ENCODE peak calls at places on chromosomes 7 and 10, in five cellular contexts. K is GM23248, U is spleen, E is A673, Z is sigmoid colon. Q is an unnamed sample.

GRCh38 chr10:59099536-59099935 is 76.9 kb upstream of the PHYHIPL start:
- DNase-seq in K (peak; percentile 64), U (no peak), E (peak; percentile 40), Z (peak; percentile 66), Q (no peak)

GRCh38 chr7:67413670-67414069 is 417.0 kb downstream of the TYW1 start:
- DNase-seq in K (no peak), U (no peak), E (no peak), Z (no peak), Q (no peak)

GRCh38 chr7:28956608-28957063 is 1.5 kb downstream of the TRIL start:
- DNase-seq in K (peak; percentile 60), U (peak; percentile 86), E (peak; percentile 81), Z (peak; percentile 80), Q (no peak)

GRCh38 chr7:90401989-90402388 is 1.3 kb upstream of the CLDN12 start:
- DNase-seq in K (peak; percentile 64), U (no peak), E (peak; percentile 81), Z (no peak), Q (no peak)

GRCh38 chr10:36345770-36346169 is 703.7 kb upstream of the FZD8 start:
- DNase-seq in K (peak; percentile 64), U (no peak), E (no peak), Z (no peak), Q (no peak)

GRCh38 chr10:97498841-97499560 is at the start of gene UBTD1:
- DNase-seq in K (peak; percentile 79), U (no peak), E (peak; percentile 39), Z (peak; percentile 84), Q (no peak)

GRCh38 chr10:7819126-7819470 is 793 bp downstream of the TAF3 start:
- DNase-seq in K (peak; percentile 84), U (no peak), E (peak; percentile 48), Z (no peak), Q (no peak)

GRCh38 chr7:124086843-124087242 is 54.0 kb upstream of the TMEM229A start:
- DNase-seq in K (no peak), U (no peak), E (peak; percentile 27), Z (no peak), Q (no peak)

GRCh38 chr10:7887417-7887816 is 69.1 kb downstream of the TAF3 start:
- DNase-seq in K (no peak), U (no peak), E (no peak), Z (no peak), Q (no peak)

GRCh38 chr10:70145166-70145665 is 1.3 kb downstream of the TYSND1 start:
- DNase-seq in K (peak; percentile 56), U (no peak), E (no peak), Z (peak; percentile 78), Q (no peak)

DNA sequence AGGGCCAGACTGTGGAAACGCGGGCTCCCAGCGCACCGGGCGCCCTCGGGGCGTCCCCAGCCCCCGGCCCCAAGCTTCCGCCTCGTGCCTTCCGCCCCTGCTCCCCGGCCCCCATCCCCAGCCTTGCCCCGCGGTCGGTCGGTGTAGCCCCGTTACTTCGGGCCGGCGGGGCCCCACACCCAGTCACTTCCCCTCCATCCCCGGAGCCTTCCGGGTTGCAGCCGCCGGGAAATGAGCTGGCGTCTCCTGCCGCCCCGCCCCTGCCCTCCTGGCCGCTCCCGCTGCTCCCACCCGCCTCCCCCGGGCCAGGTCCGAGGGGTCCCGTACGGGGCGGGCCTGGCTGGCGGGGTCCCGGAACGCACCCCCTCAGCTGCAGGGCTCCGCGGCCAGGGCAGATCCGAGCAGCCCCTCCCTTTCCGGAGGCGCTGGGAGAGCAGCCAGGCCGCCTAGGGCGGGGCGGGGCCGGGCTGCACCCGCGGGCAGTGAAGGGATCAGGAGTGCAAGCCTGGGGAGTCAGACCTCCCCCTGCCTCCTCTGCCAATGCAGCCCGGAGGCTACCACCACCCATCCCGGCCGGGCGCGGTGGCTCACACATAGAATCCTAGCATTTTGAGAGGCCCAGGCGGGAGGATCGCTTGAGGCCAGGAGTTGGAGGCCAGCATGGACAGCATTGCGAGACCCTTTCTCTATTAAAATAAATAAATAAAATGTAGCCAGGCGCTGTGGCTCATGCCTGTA is 709 bp downstream of the ARPC1B start:
- DNase-seq in K (peak; percentile 87), U (peak; percentile 96), E (peak; percentile 55), Z (peak; percentile 88), Q (peak; percentile 69)
- H3K27ac ChIP-seq in K (peak overlapping the region; percentile 64), U (peak overlapping the region; percentile 89), E (peak overlapping the region; percentile 42), Z (peak overlapping the region; percentile 82), Q (peak overlapping the region; percentile 90)

GRCh38 chr7:98252655-98253054 is 623 bp upstream of the TECPR1 start:
- DNase-seq in K (peak; percentile 49), U (no peak), E (no peak), Z (no peak), Q (no peak)
- H3K27me3 ChIP-seq in K (no peaks in the 10 kb centered on the region), U (no peaks in the 10 kb centered on the region), E (no peaks in the 10 kb centered on the region), Z (no peaks in the 10 kb centered on the region), Q (no peaks in the 10 kb centered on the region)

GRCh38 chr10:104257235-104257634 is 2.5 kb downstream of the GSTO1 start:
- DNase-seq in K (no peak), U (no peak), E (no peak), Z (no peak), Q (no peak)
- H3K4me1 ChIP-seq in K (peaks cover 62% of the 10 kb centered on the region), U (peaks cover 36% of the 10 kb centered on the region), E (peaks cover 41% of the 10 kb centered on the region), Z (peaks cover 40% of the 10 kb centered on the region), Q (peaks cover 57% of the 10 kb centered on the region)

GRCh38 chr7:98137134-98137825 is 30.6 kb downstream of the LMTK2 start:
- DNase-seq in K (no peak), U (no peak), E (no peak), Z (no peak), Q (no peak)
- H3K27ac ChIP-seq in K (no peak overlapping the region), U (no peak overlapping the region), E (no peak overlapping the region), Z (no peak overlapping the region), Q (no peak overlapping the region)

GRCh38 chr7:102814025-102814471 is 65.2 kb downstream of the FAM185A start:
- DNase-seq in K (peak; percentile 81), U (no peak), E (no peak), Z (no peak), Q (no peak)
- H3K27me3 ChIP-seq in K (no peaks in the 10 kb centered on the region), U (no peaks in the 10 kb centered on the region), E (no peaks in the 10 kb centered on the region), Z (no peaks in the 10 kb centered on the region), Q (no peaks in the 10 kb centered on the region)

DNA sequence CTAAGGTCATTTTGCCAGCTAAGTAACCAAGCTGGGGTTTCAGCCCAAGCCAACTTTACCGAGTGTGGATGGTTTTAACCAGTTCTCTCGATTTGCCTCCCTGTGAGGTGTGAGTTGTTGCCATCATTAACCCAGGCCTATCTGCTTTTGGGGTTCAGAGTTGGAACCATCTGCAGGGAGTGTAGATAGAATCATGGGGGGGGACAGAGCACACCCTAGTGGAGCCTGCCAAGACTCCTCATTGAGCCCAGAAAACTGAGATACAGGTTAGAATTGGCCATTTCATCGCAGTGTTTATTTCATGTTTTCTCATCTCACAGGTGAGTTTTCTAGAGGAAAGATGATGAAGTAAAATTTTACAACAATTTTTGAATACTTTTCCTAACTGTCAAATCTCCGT is 133.6 kb downstream of the SDK1 start:
- DNase-seq in K (no peak), U (no peak), E (no peak), Z (no peak), Q (no peak)
- H3K4me1 ChIP-seq in K (no peaks in the 10 kb centered on the region), U (no peaks in the 10 kb centered on the region), E (peaks cover 37% of the 10 kb centered on the region), Z (no peaks in the 10 kb centered on the region), Q (no peaks in the 10 kb centered on the region)

GRCh38 chr7:131011976-131012375 is 278.0 kb upstream of the KLF14 start:
- DNase-seq in K (peak; percentile 91), U (no peak), E (peak; percentile 89), Z (no peak), Q (no peak)
- H3K27ac ChIP-seq in K (peak overlapping the region; percentile 99), U (peak overlapping the region; percentile 3), E (peak overlapping the region; percentile 95), Z (peak overlapping the region; percentile 39), Q (no peak overlapping the region)

GRCh38 chr7:46580756-46581155 is 659.7 kb upstream of the IGFBP3 start:
- DNase-seq in K (no peak), U (no peak), E (no peak), Z (no peak), Q (no peak)

GRCh38 chr7:46586406-46586805 is 665.3 kb upstream of the IGFBP3 start:
- DNase-seq in K (peak; percentile 13), U (no peak), E (no peak), Z (no peak), Q (no peak)

GRCh38 chr7:46589282-46589681 is 668.2 kb upstream of the IGFBP3 start:
- DNase-seq in K (no peak), U (no peak), E (no peak), Z (no peak), Q (no peak)

GRCh38 chr7:46581276-46581675 is 660.2 kb upstream of the IGFBP3 start:
- DNase-seq in K (no peak), U (no peak), E (peak; percentile 13), Z (no peak), Q (no peak)

DNA sequence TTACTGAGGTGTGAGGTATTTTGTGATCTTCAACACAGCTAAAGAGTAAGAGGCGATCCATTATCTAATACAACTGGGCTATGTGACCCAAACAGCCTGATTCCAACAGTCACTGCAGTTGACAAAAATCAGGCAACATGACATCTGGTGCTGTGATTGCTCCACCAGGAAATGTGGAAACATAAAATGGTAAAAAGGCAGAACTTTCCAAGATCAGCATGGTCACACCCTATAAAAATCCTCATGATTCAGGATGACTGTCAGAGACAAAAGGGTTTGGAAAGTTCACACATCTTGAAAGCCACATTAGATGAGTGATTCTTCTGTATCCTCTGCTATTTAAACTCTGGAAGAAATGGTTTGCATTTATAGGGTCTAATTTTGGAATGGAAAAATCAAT is 662.5 kb upstream of the IGFBP3 start:
- DNase-seq in K (peak; percentile 90), U (no peak), E (no peak), Z (no peak), Q (no peak)
- H3K27me3 ChIP-seq in K (no peaks in the 10 kb centered on the region), U (no peaks in the 10 kb centered on the region), E (no peaks in the 10 kb centered on the region), Z (no peaks in the 10 kb centered on the region), Q (no peaks in the 10 kb centered on the region)

GRCh38 chr10:43390791-43391190 is 18.2 kb downstream of the HNRNPF start:
- DNase-seq in K (peak; percentile 78), U (peak; percentile 48), E (peak; percentile 74), Z (peak; percentile 52), Q (peak; percentile 61)
- H3K4me1 ChIP-seq in K (peaks cover 7% of the 10 kb centered on the region), U (peaks cover 41% of the 10 kb centered on the region), E (peaks cover 6% of the 10 kb centered on the region), Z (peaks cover 26% of the 10 kb centered on the region), Q (peaks cover 68% of the 10 kb centered on the region)

DNA sequence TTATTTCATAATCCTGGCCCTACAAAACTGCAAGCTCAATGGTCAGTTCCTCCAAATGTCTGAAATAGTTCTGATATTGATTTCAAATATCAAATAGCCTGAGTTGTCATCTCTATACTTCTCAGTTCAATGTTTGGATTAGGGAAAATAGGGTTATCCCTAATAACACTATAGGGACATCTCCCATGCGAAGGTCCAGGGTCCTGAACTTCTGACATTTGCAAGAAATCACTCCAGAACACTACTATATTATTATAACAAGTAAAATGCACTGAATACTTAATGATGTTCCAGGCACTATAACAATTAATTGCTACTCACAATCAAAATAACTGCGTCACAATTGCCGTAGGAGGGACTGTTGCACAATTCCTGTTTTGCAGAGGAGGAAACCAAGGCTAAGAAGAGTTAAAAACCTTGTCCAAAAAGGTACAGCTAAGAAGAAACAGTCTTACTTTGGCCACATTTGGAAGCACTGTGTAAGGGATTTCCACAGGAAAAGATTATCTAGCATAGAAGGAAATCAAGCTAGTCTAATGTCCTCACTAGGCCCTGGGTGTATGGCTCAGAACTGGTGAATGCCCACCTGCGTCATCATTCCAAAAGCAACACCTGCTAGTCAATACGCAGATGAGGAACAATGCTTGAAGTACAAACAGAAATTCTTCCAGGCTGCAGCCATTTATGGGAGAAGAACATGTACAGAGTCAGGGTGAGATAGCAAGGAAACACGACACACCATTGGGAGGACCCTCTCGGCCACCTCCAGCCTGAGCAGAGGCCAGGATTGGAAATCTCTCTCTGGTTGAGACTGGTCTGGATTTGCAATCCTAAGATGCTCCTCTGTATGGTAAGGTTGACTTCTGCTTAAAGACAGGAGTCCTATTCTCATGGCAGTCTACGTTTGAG is 48.3 kb downstream of the ABLIM1 start:
- DNase-seq in K (no peak), U (no peak), E (no peak), Z (no peak), Q (no peak)
- H3K27ac ChIP-seq in K (no peak overlapping the region), U (no peak overlapping the region), E (no peak overlapping the region), Z (no peak overlapping the region), Q (no peak overlapping the region)